ENCODE peak calls at places on chromosomes 4 and X, in eight cellular contexts. R, K, S, C, H, V, E and M are unnamed samples. For H3K4me1, the result is how much of the 10 kb centered on the place peaks cover.

GRCh38 chr4:98565646-98566403 is 92.6 kb downstream of the TSPAN5 start:
- DNase-seq in R (no peak), K (no peak), S (no peak), C (no peak), H (no peak), V (no peak), E (no peak), M (peak)

GRCh38 chr4:5470318-5470889 is 238.0 kb downstream of the EVC2 start:
- DNase-seq in R (no peak), K (no peak), S (no peak), C (no peak), H (no peak), V (no peak), E (no peak), M (no peak)

GRCh38 chr4:119593698-119594097 is 34.9 kb downstream of the PDE5A start:
- DNase-seq in R (no peak), K (no peak), S (no peak), C (no peak), H (no peak), V (no peak), E (no peak), M (no peak)

GRCh38 chr4:138050601-138051000 is 191.5 kb downstream of the SLC7A11 start:
- DNase-seq in R (no peak), K (no peak), S (no peak), C (no peak), H (no peak), V (no peak), E (no peak), M (no peak)

GRCh38 chr4:170465434-170465833 is 375.7 kb upstream of the AADAT start:
- DNase-seq in R (no peak), K (no peak), S (no peak), C (no peak), H (no peak), V (no peak), E (no peak), M (no peak)

GRCh38 chr4:87540176-87541058 is 11.2 kb upstream of the SPARCL1 start:
- DNase-seq in R (peak), K (peak), S (peak), C (no peak), H (no peak), V (no peak), E (no peak), M (peak)

GRCh38 chrX:122582280-122582679 is 601.8 kb upstream of the GRIA3 start:
- DNase-seq in R (no peak), K (no peak), S (no peak), C (no peak), H (no peak), V (no peak), E (no peak), M (no peak)

GRCh38 chr4:175998782-175999181 is 66.9 kb upstream of the WDR17 start:
- DNase-seq in R (no peak), K (no peak), S (no peak), C (no peak), H (no peak), V (no peak), E (no peak), M (no peak)

GRCh38 chr4:185523862-185524261 is 11.4 kb downstream of the PDLIM3 start:
- DNase-seq in R (no peak), K (no peak), S (no peak), C (no peak), H (no peak), V (no peak), E (no peak), M (no peak)

GRCh38 chr4:143215873-143216272 is 31.2 kb downstream of the USP38 start:
- DNase-seq in R (no peak), K (no peak), S (no peak), C (no peak), H (no peak), V (no peak), E (no peak), M (no peak)

GRCh38 chrX:72532371-72532770 is 40.3 kb downstream of the HDAC8 start:
- DNase-seq in R (no peak), K (no peak), S (no peak), C (peak), H (no peak), V (no peak), E (no peak), M (no peak)

GRCh38 chr4:106109929-106110328 is 206.1 kb downstream of the TBCK start:
- DNase-seq in R (no peak), K (no peak), S (no peak), C (no peak), H (no peak), V (no peak), E (no peak), M (no peak)

GRCh38 chr4:121199742-121200561 is 35.8 kb upstream of the TNIP3 start:
- DNase-seq in R (no peak), K (no peak), S (no peak), C (no peak), H (no peak), V (peak), E (no peak), M (no peak)

DNA sequence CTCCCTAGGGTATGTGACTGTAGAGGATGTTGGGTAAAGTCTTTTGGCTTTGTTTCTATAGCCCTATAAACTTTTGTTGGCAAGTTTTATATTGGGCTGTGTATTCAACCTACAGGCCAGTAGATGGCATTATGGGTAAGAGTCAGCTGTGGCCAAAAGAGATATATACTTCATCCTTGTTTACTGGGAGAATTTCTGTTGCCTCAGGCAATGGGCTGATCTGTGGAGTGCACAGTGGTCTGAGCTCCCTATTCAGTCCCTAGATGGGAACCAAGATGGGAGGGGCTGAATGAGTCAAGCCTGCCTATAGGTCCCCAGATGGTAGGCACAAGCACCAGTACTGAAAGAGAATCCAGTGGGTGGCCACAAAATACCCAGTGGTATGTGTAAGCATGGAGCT is 580.6 kb downstream of the EPHA5 start:
- DNase-seq in R (no peak), K (no peak), S (no peak), C (no peak), H (no peak), V (no peak), E (no peak), M (no peak)
- TF ChIP-seq CTCF in R (no peak), K (no peak), S (no peak), C (no peak), H (no peak), V (peak), E (no peak), M (no peak)

GRCh38 chr4:13331827-13332226 is 152.3 kb downstream of the RAB28 start:
- DNase-seq in R (no peak), K (no peak), S (no peak), C (no peak), H (no peak), V (no peak), E (no peak), M (no peak)
- H3K4me1 ChIP-seq in R (under half), K (under half), S (under half), C (under half), H (under half), V (under half), E (under half), M (under half)

GRCh38 chr4:41120297-41121217 is 93.8 kb downstream of the APBB2 start:
- DNase-seq in R (peak), K (peak), S (peak), C (no peak), H (peak), V (no peak), E (peak), M (no peak)
- TF ChIP-seq EP300 in R (no peak), K (no peak), S (peak), C (no peak), H (peak), V (no peak), E (no peak), M (no peak)

DNA sequence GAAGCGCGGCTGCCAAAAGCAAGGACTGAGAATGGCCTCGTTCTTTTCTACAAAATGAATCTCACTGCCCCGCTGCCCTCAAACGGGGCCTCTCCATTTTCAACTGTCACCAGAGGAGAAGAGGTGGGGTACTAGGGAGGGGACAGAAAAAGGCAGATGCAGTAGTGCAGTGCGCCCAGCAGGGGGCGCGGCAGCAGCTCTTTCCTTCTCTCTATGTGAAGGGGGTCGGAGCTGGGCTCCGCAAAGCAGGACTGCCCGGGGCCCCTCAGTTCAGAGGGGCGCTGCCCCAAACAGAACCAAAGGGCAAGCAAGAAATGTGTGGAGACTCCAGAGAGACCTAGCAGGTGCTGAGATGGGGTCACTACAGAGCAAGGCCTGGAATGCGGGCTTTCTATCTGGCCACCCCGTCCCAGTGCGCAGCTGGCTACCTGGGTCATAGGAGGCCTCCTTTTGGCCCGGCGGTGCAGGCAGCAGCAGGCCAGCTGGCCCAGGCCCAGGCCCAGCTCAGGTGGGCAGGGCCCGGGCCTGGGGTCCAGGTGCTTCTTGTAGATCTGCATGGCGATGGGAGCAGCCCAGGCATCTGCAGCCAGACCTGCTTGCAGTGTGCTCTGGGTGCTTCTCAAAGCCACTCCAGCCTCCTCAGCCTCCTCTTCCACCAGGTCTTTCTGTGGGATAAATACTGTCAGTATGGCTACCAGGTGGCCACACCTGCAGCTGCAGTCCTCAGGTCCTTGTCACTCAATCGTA is 5.9 kb downstream of the IRAK1 start:
- DNase-seq in R (no peak), K (no peak), S (no peak), C (peak), H (peak), V (no peak), E (peak), M (no peak)
- TF ChIP-seq CTCF in R (peak), K (peak), S (peak), C (peak), H (peak), V (peak), E (peak), M (peak)

GRCh38 chr4:147289181-147289580 is 191.7 kb upstream of the EDNRA start:
- DNase-seq in R (no peak), K (no peak), S (no peak), C (no peak), H (no peak), V (no peak), E (no peak), M (no peak)
- H3K4me1 ChIP-seq in R (under half), K (under half), S (under half), C (under half), H (under half), V (under half), E (under half), M (under half)